ENCODE peak calls at places on chromosome 1, in seven cellular contexts. L is A549, P is fibroblast of lung, A is uterus, J is heart left ventricle, C is neural progenitor cell, G is aorta. H is an unnamed sample.

GRCh38 chr1:202105571-202106339 is 17.0 kb upstream of the GPR37L1 start:
- DNase-seq in G (no peak), J (no peak), L (peak; percentile 93), C (peak; percentile 91), A (no peak), P (peak; percentile 40), H (peak; percentile 92)

GRCh38 chr1:169102567-169102966 is 3.9 kb upstream of the ATP1B1 start:
- DNase-seq in J (no peak), C (peak; percentile 43), P (peak; percentile 77), A (no peak), L (no peak), G (peak; percentile 51), H (no peak)

GRCh38 chr1:97243973-97244560 is 522.5 kb downstream of the PTBP2 start:
- DNase-seq in L (peak; percentile 4), J (no peak), P (peak; percentile 58), G (no peak), C (peak; percentile 15), A (no peak), H (no peak)

GRCh38 chr1:187624812-187625542 is 796.2 kb downstream of the PLA2G4A start:
- DNase-seq in J (no peak), C (no peak), G (no peak), A (no peak), P (peak; percentile 58), L (no peak), H (no peak)

GRCh38 chr1:202987922-202988583 is 19.1 kb upstream of the TMEM183A start:
- DNase-seq in C (no peak), G (no peak), P (no peak), J (no peak), L (no peak), A (no peak), H (no peak)

GRCh38 chr1:12208764-12209494 is 20.9 kb upstream of the VPS13D start:
- DNase-seq in J (peak; percentile 91), C (peak; percentile 89), G (peak; percentile 85), A (peak; percentile 88), P (peak; percentile 81), L (peak; percentile 67), H (peak; percentile 76)

GRCh38 chr1:110060034-110060661 is 10.3 kb downstream of the ALX3 start:
- DNase-seq in L (peak; percentile 52), A (no peak), P (peak; percentile 9), G (no peak), J (peak; percentile 73), C (peak; percentile 53), H (peak; percentile 68)

GRCh38 chr1:38076038-38076437 is 29.4 kb upstream of the POU3F1 start:
- DNase-seq in A (no peak), J (no peak), L (no peak), C (peak; percentile 83), P (peak; percentile 15), G (no peak), H (peak; percentile 22)

GRCh38 chr1:6928106-6928885 is 143.0 kb downstream of the CAMTA1 start:
- DNase-seq in P (no peak), A (no peak), G (no peak), L (no peak), C (no peak), J (no peak), H (no peak)

DNA sequence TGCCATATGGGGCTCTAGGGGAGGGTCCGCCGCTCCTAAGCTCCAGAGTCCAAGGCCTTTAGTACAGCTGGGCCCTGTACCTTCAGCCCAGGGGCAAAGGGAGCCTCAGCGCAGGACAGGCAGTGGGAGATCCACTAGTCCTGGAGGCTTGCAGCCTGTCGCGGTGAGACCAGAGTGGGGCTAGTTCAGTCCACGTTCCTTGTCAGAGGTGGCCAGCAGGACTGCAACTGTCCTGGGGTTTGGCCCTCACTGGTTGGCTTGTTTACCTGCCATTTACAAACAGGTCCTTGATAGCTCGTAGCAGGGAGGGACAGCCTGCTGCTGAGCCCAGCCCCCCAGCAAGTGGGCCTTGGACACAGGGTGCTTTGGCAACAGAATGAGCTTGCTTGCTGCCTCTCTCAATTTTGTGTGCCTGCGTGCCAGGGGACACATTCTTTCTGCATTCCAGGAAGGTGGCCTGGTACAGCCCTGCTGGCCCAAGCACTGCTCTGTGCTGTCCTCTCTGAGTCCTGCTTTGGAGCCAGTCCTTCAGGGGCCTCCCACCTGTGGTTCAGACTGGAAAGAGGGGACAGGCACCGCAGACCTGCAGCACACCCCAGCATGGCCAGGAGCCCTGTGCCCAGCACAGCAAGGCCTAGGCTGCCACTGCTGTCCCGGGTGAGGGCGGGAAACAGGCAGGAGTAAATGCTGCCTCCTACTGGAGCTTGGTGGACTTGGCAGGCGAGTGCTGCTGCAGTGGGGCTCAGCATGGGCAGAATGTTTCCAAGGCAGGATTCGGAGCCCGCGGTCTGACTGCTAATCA is 15.2 kb downstream of the H6PD start:
- DNase-seq in C (peak; percentile 80), P (peak; percentile 48), A (peak; percentile 57), L (peak; percentile 45), J (no peak), G (no peak), H (peak; percentile 82)
- H3K27ac ChIP-seq in C (no peak overlapping the region), P (no peak overlapping the region), A (peak overlapping the region; percentile 73), L (no peak overlapping the region), J (peak overlapping the region; percentile 88), G (no peak overlapping the region), H (peak overlapping the region; percentile 81)

GRCh38 chr1:25994402-25994801 is 3.5 kb downstream of the PAFAH2 start:
- DNase-seq in C (no peak), L (no peak), A (no peak), J (no peak), G (no peak), P (no peak), H (no peak)

GRCh38 chr1:25990702-25991395 is 7.0 kb downstream of the PAFAH2 start:
- DNase-seq in P (no peak), G (no peak), L (no peak), C (no peak), J (no peak), A (no peak), H (no peak)

GRCh38 chr1:25992689-25993146 is 5.1 kb downstream of the PAFAH2 start:
- DNase-seq in J (no peak), L (no peak), A (no peak), C (no peak), P (no peak), G (no peak), H (no peak)

GRCh38 chr1:25991937-25992688 is 5.8 kb downstream of the PAFAH2 start:
- DNase-seq in L (no peak), C (no peak), A (no peak), P (no peak), G (no peak), J (no peak), H (no peak)

GRCh38 chr1:25993197-25993951 is 4.5 kb downstream of the PAFAH2 start:
- DNase-seq in A (no peak), P (no peak), J (no peak), G (no peak), L (no peak), C (no peak), H (no peak)
- H3K4me3 ChIP-seq in A (no peak overlapping the region), P (no peak overlapping the region), J (no peak overlapping the region), G (no peak overlapping the region), L (no peak overlapping the region), C (no peak overlapping the region), H (no peak overlapping the region)

GRCh38 chr1:152565535-152566215 is 905 bp downstream of the LCE3E start:
- DNase-seq in L (no peak), P (no peak), J (no peak), C (no peak), G (no peak), A (no peak), H (no peak)
- H3K9me3 ChIP-seq in L (peaks cover 14% of the 10 kb centered on the region), P (no peaks in the 10 kb centered on the region), J (peaks cover 15% of the 10 kb centered on the region), C (peaks cover 25% of the 10 kb centered on the region), G (no peaks in the 10 kb centered on the region), A (no peaks in the 10 kb centered on the region), H (no peaks in the 10 kb centered on the region)

GRCh38 chr1:153960206-153960605 is 1.8 kb upstream of the CRTC2 start:
- DNase-seq in J (no peak), C (no peak), P (no peak), L (no peak), A (no peak), G (no peak), H (no peak)

GRCh38 chr1:153959454-153959853 is 1.0 kb upstream of the CRTC2 start:
- DNase-seq in P (no peak), J (no peak), G (no peak), A (no peak), C (no peak), L (no peak), H (no peak)

GRCh38 chr1:153962088-153963029 is 978 bp downstream of the SLC39A1 start:
- DNase-seq in G (peak; percentile 77), C (no peak), L (peak; percentile 39), P (peak; percentile 56), J (no peak), A (peak; percentile 37), H (no peak)

GRCh38 chr1:153963030-153963849 is at the start of gene SLC39A1:
- DNase-seq in J (peak; percentile 99), A (peak; percentile 99), G (peak; percentile 99), L (peak; percentile 97), P (peak; percentile 96), C (peak; percentile 99), H (peak; percentile 100)

GRCh38 chr1:153961421-153961820 is 1.9 kb downstream of the SLC39A1 start:
- DNase-seq in G (no peak), P (no peak), L (no peak), J (no peak), C (no peak), A (no peak), H (no peak)
- H3K27ac ChIP-seq in G (no peak overlapping the region), P (no peak overlapping the region), L (no peak overlapping the region), J (no peak overlapping the region), C (no peak overlapping the region), A (peak overlapping the region; percentile 95), H (no peak overlapping the region)